ENCODE peak calls at places on chromosome 4, in seven cellular contexts. E is spleen, D is A549, N is body of pancreas, L is adrenal gland, U is K562, Z is suprapubic skin. P is an unnamed sample.

GRCh38 chr4:52824603-52825310 is 37.4 kb upstream of the RASL11B start:
- DNase-seq in E (no peak), D (no peak), N (no peak), L (no peak), U (no peak), Z (no peak), P (no peak)

GRCh38 chr4:36921474-36922220 is 322.9 kb upstream of the NWD2 start:
- DNase-seq in E (no peak), D (no peak), N (no peak), L (no peak), U (no peak), Z (no peak), P (no peak)

GRCh38 chr4:110609044-110609750 is 13.7 kb downstream of the PITX2 start:
- DNase-seq in E (no peak), D (no peak), N (no peak), L (no peak), U (no peak), Z (no peak), P (no peak)

GRCh38 chr4:7890635-7891393 is 48.8 kb downstream of the AFAP1 start:
- DNase-seq in E (no peak), D (no peak), N (no peak), L (no peak), U (no peak), Z (no peak), P (no peak)

GRCh38 chr4:76966024-76966579 is 16.6 kb downstream of the SEPTIN11 start:
- DNase-seq in E (no peak), D (no peak), N (no peak), L (no peak), U (no peak), Z (no peak), P (no peak)

GRCh38 chr4:924107-925096 is 7.7 kb downstream of the GAK start:
- DNase-seq in E (peak), D (no peak), N (no peak), L (peak), U (peak), Z (no peak), P (peak)

GRCh38 chr4:100984901-100985300 is 362.4 kb downstream of the PPP3CA start:
- DNase-seq in E (no peak), D (no peak), N (no peak), L (no peak), U (no peak), Z (no peak), P (no peak)

GRCh38 chr4:44210750-44211149 is 237.9 kb downstream of the KCTD8 start:
- DNase-seq in E (no peak), D (no peak), N (no peak), L (no peak), U (no peak), Z (no peak), P (no peak)

GRCh38 chr4:149344436-149344835 is 471.2 kb downstream of the IQCM start:
- DNase-seq in E (no peak), D (no peak), N (no peak), L (no peak), U (no peak), Z (no peak), P (no peak)

GRCh38 chr4:143397887-143398286 is 61.2 kb downstream of the GAB1 start:
- DNase-seq in E (no peak), D (no peak), N (no peak), L (no peak), U (no peak), Z (no peak), P (no peak)

GRCh38 chr4:127732623-127733199 is 2.5 kb downstream of the SLC25A31 start:
- DNase-seq in E (no peak), D (peak), N (no peak), L (no peak), U (no peak), Z (no peak), P (no peak)

GRCh38 chr4:120921456-120922389 is 803 bp downstream of the PRDM5 start:
- DNase-seq in E (peak), D (peak), N (peak), L (peak), U (no peak), Z (peak), P (peak)

GRCh38 chr4:145938618-145939177 is at the start of gene ZNF827:
- DNase-seq in E (peak), D (no peak), N (peak), L (peak), U (no peak), Z (peak), P (peak)
- TF ChIP-seq POLR2A in E (no peak), D (peak), N (no peak), L (peak), U (no peak), Z (no peak), P (no peak)

DNA sequence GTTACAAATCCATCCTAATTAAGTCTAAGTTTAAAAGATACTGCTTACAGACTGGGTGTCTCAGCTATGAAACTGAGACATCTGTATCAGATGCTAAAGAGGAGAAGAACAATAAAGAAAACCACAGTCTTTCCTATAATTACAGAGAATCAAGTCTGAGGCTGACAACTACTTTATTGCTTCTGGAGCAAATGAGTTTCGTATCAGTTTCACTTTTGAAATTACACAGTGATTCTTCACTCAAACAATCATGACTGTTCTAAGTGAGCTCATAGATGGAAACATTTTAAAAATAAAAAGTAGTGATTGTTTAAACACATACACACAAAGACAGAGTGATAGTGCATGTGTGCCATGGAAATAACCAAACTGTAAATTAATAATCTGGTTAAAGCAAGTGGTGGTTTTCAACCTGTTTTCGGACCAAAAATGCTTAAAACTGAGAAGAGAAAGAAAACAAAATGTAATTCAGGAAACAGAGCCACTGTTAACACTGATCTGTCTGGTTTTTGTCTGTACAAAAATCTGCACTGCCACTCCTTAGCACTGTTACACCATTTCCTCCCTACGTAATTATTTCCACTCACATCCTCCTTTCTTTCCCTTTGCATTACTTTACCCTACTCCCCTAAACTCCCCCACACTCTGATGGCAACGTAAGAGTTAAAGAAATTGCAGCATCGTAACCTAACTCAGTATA is 12.5 kb downstream of the RFC1 start:
- DNase-seq in E (no peak), D (no peak), N (no peak), L (no peak), U (no peak), Z (no peak), P (no peak)
- H3K4me3 ChIP-seq in E (peak), D (peak), N (no peak), L (peak), U (no peak), Z (peak), P (no peak)

GRCh38 chr4:187480146-187481145 is 515.1 kb upstream of the ZFP42 start:
- DNase-seq in E (no peak), D (no peak), N (no peak), L (no peak), U (no peak), Z (no peak), P (no peak)

GRCh38 chr4:187484186-187484585 is 511.4 kb upstream of the ZFP42 start:
- DNase-seq in E (no peak), D (no peak), N (no peak), L (no peak), U (no peak), Z (no peak), P (peak)

GRCh38 chr4:187491421-187491820 is 504.1 kb upstream of the ZFP42 start:
- DNase-seq in E (no peak), D (no peak), N (no peak), L (no peak), U (no peak), Z (no peak), P (no peak)

DNA sequence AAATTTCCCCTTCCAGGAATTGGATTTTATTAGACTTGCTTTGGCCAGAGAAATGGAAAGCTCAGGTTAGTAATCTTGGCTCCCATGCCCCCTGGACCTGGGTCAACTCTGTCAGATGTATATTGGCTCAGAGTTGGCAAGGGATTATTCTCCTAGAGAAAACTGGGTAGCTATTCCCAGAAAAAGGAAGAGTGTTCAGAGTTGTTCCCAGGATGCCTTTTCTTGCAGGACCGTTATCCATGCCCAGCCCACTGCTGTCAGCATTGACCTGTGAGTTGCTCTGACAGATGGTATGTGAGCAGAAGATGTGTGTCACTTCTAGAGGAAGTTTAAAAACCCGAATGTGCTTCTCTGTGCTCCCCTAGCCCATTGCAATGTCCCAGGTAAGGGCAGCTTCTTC is 509.9 kb upstream of the ZFP42 start:
- DNase-seq in E (no peak), D (no peak), N (no peak), L (no peak), U (no peak), Z (no peak), P (peak)
- TF ChIP-seq POLR2A in E (no peak), D (no peak), N (no peak), L (no peak), U (no peak), Z (no peak), P (no peak)

DNA sequence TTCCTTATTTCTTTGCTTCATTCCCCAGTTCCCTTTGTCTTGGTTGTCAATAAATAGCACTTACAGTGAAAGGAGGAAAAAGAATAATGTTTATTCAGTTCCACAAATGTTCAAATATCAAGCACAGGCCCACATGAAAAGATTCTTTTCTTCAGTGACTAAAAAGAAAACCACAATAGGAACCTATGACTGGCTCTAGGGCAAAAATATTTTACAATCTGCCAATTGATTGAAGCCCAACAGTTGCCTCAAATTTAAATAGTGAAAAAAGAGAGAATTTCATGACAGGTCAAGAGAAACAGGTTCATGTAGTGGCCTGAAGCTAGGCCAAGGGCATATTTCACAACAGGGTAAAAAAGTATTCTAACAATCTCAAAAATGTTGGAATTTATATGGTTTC is 553.8 kb downstream of the CENPC start:
- DNase-seq in E (no peak), D (no peak), N (no peak), L (no peak), U (no peak), Z (no peak), P (no peak)
- H3K4me3 ChIP-seq in E (no peak), D (no peak), N (no peak), L (no peak), U (no peak), Z (no peak), P (no peak)

GRCh38 chr4:118889313-118889694 is 650 bp downstream of the SYNPO2 start:
- DNase-seq in E (no peak), D (no peak), N (no peak), L (no peak), U (no peak), Z (no peak), P (no peak)

GRCh38 chr4:118894034-118894433 is 5.4 kb downstream of the SYNPO2 start:
- DNase-seq in E (no peak), D (no peak), N (no peak), L (no peak), U (no peak), Z (no peak), P (no peak)

GRCh38 chr4:118883861-118884260 is 4.8 kb upstream of the SYNPO2 start:
- DNase-seq in E (no peak), D (no peak), N (no peak), L (no peak), U (no peak), Z (no peak), P (no peak)

GRCh38 chr4:118884716-118885115 is 3.9 kb upstream of the SYNPO2 start:
- DNase-seq in E (no peak), D (no peak), N (no peak), L (no peak), U (no peak), Z (no peak), P (no peak)

DNA sequence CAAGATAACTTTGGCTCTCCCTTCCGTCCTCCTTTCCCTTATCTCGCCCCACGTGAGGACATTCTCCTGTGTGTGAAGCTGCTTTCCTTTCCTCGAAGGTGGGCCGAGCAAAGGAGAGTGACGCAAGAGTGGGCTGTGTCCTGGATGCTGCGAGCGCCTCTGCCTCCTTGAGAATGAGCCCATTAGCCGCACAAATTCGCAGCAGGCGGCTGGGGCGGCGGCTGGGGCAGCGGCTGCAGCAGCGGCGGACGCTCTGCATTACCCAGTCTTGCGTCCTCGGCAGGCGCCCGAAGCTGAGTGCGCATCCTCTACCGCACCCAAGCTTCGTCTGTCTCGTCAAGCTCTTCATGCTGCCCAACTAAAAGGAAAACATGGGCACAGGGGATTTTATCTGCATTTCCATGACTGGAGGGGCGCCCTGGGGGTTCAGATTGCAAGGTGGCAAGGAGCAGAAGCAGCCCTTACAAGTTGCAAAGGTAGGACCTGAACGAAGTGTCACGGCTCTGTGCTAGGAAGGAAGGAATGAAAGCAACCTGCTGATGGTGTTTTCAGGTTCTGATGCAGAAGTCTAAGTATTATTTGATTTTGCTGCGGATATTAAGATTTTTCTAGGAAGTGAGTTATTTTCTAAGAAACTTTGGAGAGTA is at the start of gene SYNPO2:
- DNase-seq in E (peak), D (peak), N (peak), L (peak), U (no peak), Z (peak), P (peak)
- TF ChIP-seq POLR2A in E (no peak), D (no peak), N (no peak), L (peak), U (no peak), Z (peak), P (no peak)

GRCh38 chr4:6658635-6659075 is 18.2 kb downstream of the MRFAP1 start:
- DNase-seq in E (peak), D (no peak), N (no peak), L (no peak), U (no peak), Z (no peak), P (peak)
- H3K4me3 ChIP-seq in E (peak), D (no peak), N (no peak), L (peak), U (no peak), Z (peak), P (no peak)

GRCh38 chr4:147103403-147103946 is 157.8 kb upstream of the TTC29 start:
- DNase-seq in E (no peak), D (peak), N (no peak), L (peak), U (no peak), Z (peak), P (peak)
- TF ChIP-seq POLR2A in E (no peak), D (no peak), N (no peak), L (no peak), U (no peak), Z (no peak), P (no peak)

DNA sequence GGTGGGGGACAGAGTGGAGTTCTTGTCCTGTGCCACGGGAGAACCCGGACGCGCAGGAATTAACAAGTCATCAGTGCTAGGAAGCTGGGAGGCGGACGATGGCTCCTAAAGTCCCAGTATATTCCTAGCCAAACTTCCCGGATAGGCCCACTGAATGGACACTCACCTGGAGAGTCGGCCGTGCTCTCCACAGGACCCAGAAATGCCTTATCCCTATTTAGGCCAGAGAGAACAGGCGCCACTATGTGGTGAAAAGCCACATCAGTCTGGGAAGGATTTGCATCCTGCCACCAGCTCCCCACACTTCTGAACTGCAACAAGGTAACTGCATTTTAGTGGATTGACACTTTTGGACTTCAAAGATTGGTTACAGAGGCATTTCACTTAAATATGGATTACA is 1.1 kb downstream of the CFAP299 start:
- DNase-seq in E (peak), D (peak), N (peak), L (no peak), U (peak), Z (no peak), P (no peak)
- H3K4me3 ChIP-seq in E (no peak), D (peak), N (no peak), L (no peak), U (peak), Z (peak), P (no peak)

GRCh38 chr4:140151700-140152014 is 2.3 kb downstream of the MAML3 start:
- DNase-seq in E (no peak), D (peak), N (peak), L (peak), U (peak), Z (peak), P (peak)
- TF ChIP-seq POLR2A in E (no peak), D (no peak), N (no peak), L (peak), U (no peak), Z (no peak), P (no peak)

GRCh38 chr4:16120720-16121119 is 36.9 kb upstream of the PROM1 start:
- DNase-seq in E (no peak), D (no peak), N (no peak), L (no peak), U (no peak), Z (no peak), P (no peak)
- H3K4me3 ChIP-seq in E (no peak), D (no peak), N (no peak), L (no peak), U (no peak), Z (no peak), P (no peak)

P was measured in lower leg skin.